ENCODE peak calls at places on chromosomes 7 and 10, in six cellular contexts. L, P, W, O, H and C are unnamed samples.

GRCh38 chr7:45187946-45188411 is 30.4 kb downstream of the RAMP3 start:
- DNase-seq in W (peak; percentile 52), L (no peak), P (no peak), O (no peak), H (no peak), C (peak; percentile 25)

GRCh38 chr10:48614481-48615383 is 9.9 kb upstream of the ARHGAP22 start:
- DNase-seq in W (no peak), P (no peak), H (no peak), L (no peak), O (peak; percentile 72), C (no peak)

GRCh38 chr10:971150-971542 is 17.1 kb upstream of the GTPBP4 start:
- DNase-seq in L (no peak), H (no peak), O (no peak), P (no peak), W (no peak), C (no peak)

GRCh38 chr10:63798599-63799498 is 277.6 kb downstream of the REEP3 start:
- DNase-seq in O (no peak), H (peak; percentile 28), P (peak; percentile 87), L (peak; percentile 24), W (no peak), C (no peak)

GRCh38 chr10:7305053-7305452 is 105.8 kb downstream of the SFMBT2 start:
- DNase-seq in W (no peak), P (no peak), L (no peak), O (no peak), H (no peak), C (no peak)

GRCh38 chr7:2738110-2738509 is 50.1 kb downstream of the AMZ1 start:
- DNase-seq in P (no peak), O (no peak), H (peak; percentile 63), W (no peak), L (no peak), C (peak; percentile 70)

GRCh38 chr10:79449181-79450146 is 4.0 kb upstream of the ZCCHC24 start:
- DNase-seq in O (no peak), L (peak; percentile 23), H (no peak), P (peak; percentile 57), W (no peak), C (peak; percentile 25)

GRCh38 chr7:24576171-24577052 is 3.2 kb downstream of the PALS2 start:
- DNase-seq in H (no peak), W (no peak), O (peak; percentile 64), P (peak; percentile 69), L (peak; percentile 72), C (no peak)

GRCh38 chr7:139034855-139035587 is 821 bp downstream of the ZC3HAV1L start:
- DNase-seq in W (no peak), P (peak; percentile 9), L (peak; percentile 58), O (no peak), H (peak; percentile 38), C (no peak)

GRCh38 chr7:69911337-69911736 is 313.1 kb downstream of the AUTS2 start:
- DNase-seq in W (no peak), O (no peak), H (no peak), L (no peak), P (no peak), C (no peak)

GRCh38 chr10:90975096-90975495 is 54.2 kb upstream of the ANKRD1 start:
- DNase-seq in P (no peak), L (no peak), W (no peak), O (no peak), H (no peak), C (no peak)

GRCh38 chr7:158021836-158022235 is 565.8 kb downstream of the PTPRN2 start:
- DNase-seq in H (no peak), W (no peak), L (no peak), P (no peak), O (no peak), C (peak; percentile 49)

GRCh38 chr10:119254355-119254754 is 47.0 kb downstream of the GRK5 start:
- DNase-seq in O (no peak), W (no peak), P (no peak), H (no peak), L (no peak), C (peak; percentile 13)

GRCh38 chr10:48807786-48808185 is 123.1 kb downstream of the WDFY4 start:
- DNase-seq in W (no peak), O (no peak), H (no peak), L (no peak), P (no peak), C (no peak)

DNA sequence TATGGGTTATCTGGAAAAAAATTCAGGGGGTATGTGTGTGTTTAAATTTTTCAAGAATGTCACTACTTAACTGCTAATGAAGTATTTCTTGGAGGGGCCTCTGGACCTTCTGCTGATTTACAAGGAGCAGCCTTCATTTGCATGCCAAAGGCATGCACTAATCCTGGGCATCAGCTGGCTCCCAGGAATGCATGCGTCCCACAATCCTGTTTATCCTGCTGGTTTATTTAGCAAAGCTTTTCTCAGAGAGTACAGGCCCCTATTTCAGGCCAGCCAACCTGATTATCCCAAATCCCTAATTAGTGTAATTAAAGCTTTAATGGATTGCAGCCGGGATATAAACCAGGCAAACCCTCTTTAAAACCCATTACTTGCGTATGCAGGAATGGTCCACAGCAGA is 170.4 kb downstream of the TAX1BP1 start:
- DNase-seq in P (no peak), L (no peak), W (no peak), O (no peak), H (no peak), C (no peak)
- H3K4me1 ChIP-seq in P (no peaks in the 10 kb centered on the region), L (no peaks in the 10 kb centered on the region), W (peaks cover 26% of the 10 kb centered on the region), O (no peaks in the 10 kb centered on the region), H (no peaks in the 10 kb centered on the region), C (no peaks in the 10 kb centered on the region)

DNA sequence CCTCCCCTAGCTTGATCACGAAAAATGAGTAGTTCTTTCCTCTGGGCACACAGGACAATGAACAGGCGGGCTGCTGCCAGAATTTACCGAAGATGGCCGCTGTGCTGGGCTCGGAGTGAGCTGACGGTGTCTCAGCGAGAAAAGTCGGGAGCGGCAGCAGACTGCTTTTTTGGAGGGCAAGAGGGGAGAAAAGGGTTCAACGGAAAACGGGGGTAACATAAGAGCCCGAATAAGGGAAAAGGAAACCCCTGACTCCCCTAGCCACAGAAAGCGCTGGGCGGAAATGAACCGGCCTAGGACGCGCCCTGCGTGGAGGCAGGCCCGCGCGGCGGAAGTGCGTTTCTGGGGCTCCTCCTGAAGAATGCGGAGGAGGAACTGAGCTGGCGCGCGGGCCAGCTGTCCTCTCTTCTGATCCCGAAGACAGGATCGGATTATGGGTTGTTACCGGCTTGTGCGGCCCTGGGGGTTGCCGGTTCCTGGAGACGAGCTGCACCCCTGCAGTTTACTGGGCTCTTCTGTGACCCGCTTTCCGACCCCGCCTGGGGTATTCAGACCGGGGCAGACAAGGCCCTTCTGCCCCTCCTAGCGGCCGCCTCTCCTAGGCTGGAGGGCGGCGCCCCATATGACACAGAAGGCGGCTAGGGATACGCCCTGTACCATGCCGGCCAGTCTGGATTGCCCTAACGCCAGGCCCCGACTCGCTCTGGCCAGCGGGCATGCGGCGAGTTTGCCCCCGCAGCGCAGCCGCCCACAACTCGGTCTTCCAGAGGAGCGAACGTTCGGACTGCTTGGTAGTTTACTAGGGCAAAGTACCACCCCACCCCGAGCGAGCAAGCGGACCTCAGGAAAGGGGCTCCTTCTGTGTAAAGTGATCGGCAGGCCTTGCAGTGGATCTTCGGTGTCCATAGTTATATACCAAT is 30.1 kb upstream of the KMT2E start:
- DNase-seq in P (peak; percentile 86), W (no peak), O (peak; percentile 42), H (peak; percentile 85), L (peak; percentile 92), C (peak; percentile 98)
- TF ChIP-seq POLR2A in P (peak; percentile 61), W (no peak), O (peak; percentile 90), H (peak; percentile 52), L (peak; percentile 63), C (no peak)

DNA sequence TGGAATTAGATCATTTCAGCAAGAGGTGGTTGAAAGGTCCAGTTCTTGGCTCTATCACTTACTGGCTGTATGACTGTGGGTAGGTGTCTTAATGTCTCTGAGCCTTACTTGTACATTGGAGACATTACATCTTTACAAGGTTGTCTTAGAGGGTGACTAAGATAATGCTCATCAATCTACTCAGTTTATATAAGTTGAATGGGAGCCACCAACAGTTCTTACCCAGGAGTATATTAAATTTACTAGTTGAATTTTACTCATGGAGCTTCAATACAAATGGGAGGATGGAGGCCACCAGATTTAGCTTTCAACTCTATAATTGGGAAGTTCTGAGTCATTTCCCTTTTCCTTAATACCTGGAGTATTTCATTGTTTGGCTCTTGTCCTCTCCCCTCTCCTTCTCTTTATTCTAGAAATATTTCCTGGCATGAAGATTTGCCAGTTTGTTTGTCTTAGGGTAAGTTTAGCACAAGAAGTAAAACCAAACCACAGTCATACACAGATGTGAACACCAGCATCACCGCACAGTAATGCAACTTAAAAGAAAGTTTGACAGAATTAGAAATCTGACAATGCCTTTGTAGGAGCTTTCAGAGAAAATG is 222.8 kb downstream of the LRMDA start:
- DNase-seq in O (no peak), H (no peak), P (no peak), W (no peak), L (no peak), C (no peak)
- H3K4me1 ChIP-seq in O (no peaks in the 10 kb centered on the region), H (no peaks in the 10 kb centered on the region), P (no peaks in the 10 kb centered on the region), W (peaks cover 26% of the 10 kb centered on the region), L (peaks cover 12% of the 10 kb centered on the region), C (peaks cover 11% of the 10 kb centered on the region)

DNA sequence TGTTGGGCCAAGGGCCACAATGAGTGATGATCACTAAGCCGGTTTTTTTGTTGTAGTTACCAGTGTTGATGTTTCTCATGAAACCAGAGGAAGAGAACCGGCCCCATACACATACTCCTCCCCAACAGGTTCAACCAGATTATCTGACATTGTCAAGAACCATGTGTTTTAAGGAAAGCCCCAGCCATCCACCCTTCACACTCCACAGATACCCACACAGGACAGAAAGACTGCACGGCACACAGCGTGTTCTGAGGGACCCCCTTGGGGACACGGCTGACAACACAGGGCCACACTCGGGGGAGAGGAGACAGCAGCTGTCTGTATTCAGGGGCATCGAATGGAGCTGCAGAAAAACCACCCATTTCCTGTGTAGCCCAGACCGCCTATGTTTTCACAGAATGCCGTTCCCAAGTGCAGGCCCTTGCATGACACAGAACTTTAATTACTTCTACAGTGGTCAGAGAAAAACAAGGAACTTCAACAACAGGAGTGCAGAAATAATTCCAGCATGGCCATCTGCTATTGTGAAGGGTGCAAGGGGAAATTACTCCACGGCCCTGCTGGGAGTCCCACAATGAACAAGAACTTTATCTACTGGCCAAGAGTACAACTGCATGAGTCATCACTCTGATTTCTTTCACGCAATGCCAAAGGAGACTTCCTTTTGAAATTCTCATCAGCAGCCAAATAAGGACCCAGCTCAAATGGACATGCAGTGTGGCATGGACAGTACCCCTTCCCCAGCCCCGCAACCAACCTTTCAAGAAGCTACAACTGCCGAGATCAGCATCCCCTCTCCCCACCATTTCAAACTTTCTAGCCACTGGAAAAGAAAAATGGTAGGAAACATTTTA is 2.3 kb downstream of the KLF6 start:
- DNase-seq in O (no peak), H (peak; percentile 61), L (peak; percentile 82), P (peak; percentile 76), W (no peak), C (peak; percentile 89)
- TF ChIP-seq POLR2A in O (peak; percentile 70), H (peak; percentile 79), L (no peak), P (peak; percentile 45), W (no peak), C (no peak)